ENCODE peak calls at places on chromosomes 7 and 10, in six cellular contexts. I is fibroblast of the aortic adventitia; T is WERI-Rb-1; W is GM03348; M is activated CD4-positive, alpha-beta T cell treated with anti-CD3 and anti-CD28 coated beads, Interleukin-2, amount 50 U/mL, for 1 hour; S is AG10803. R is an unnamed sample.
A peak's percentile ranks its signal among the peaks of the same experiment; 100 is the strongest.

GRCh38 chr10:80465839-80466590 is 11.9 kb downstream of the TSPAN14 start:
- DNase-seq in M (peak; percentile 67), S (no peak), W (no peak), I (no peak), T (no peak), R (peak; percentile 49)

GRCh38 chr7:151080091-151080521 is 503 bp downstream of the FASTK start:
- DNase-seq in M (peak; percentile 8), T (peak; percentile 57), I (no peak), S (no peak), W (peak; percentile 36), R (no peak)

GRCh38 chr7:90412458-90413184 is 9.4 kb downstream of the CLDN12 start:
- DNase-seq in S (peak; percentile 10), I (no peak), M (peak; percentile 16), W (no peak), T (peak; percentile 44), R (no peak)

GRCh38 chr7:30979027-30979426 is 15.3 kb downstream of the GHRHR start:
- DNase-seq in W (no peak), I (no peak), M (no peak), S (no peak), T (no peak), R (no peak)

GRCh38 chr10:22250897-22251605 is 33.2 kb upstream of the EBLN1 start:
- DNase-seq in M (no peak), S (no peak), W (no peak), I (peak; percentile 53), T (no peak), R (no peak)

GRCh38 chr7:116780966-116781365 is 81.4 kb upstream of the CAPZA2 start:
- DNase-seq in I (no peak), M (no peak), T (no peak), S (no peak), W (no peak), R (no peak)

GRCh38 chr7:43791-44540 is 148.4 kb upstream of the FAM20C start:
- DNase-seq in W (no peak), S (no peak), T (no peak), M (no peak), I (no peak), R (peak; percentile 41)

GRCh38 chr7:78959471-78959870 is 494.0 kb downstream of the MAGI2 start:
- DNase-seq in W (no peak), S (no peak), I (no peak), M (no peak), T (no peak), R (no peak)

GRCh38 chr7:74412603-74413002 is 41.1 kb upstream of the GTF2IRD1 start:
- DNase-seq in T (no peak), W (no peak), M (no peak), I (peak; percentile 31), S (no peak), R (no peak)

GRCh38 chr7:100585511-100586265 is at the start of gene LRCH4:
- DNase-seq in W (peak; percentile 100), I (no peak), T (peak; percentile 51), S (no peak), M (peak; percentile 54), R (peak; percentile 94)

GRCh38 chr10:19003341-19003740 is 45.3 kb upstream of the MALRD1 start:
- DNase-seq in T (no peak), M (no peak), W (no peak), I (peak; percentile 2), S (no peak), R (no peak)

GRCh38 chr10:52526251-52526823 is 212.3 kb downstream of the DKK1 start:
- DNase-seq in M (no peak), I (peak; percentile 72), T (no peak), W (no peak), S (peak; percentile 20), R (no peak)

GRCh38 chr7:106050743-106051110 is 61.4 kb downstream of the SYPL1 start:
- DNase-seq in T (no peak), S (peak; percentile 64), M (no peak), W (peak; percentile 82), I (peak; percentile 77), R (no peak)

GRCh38 chr10:46308666-46309450 is 22.1 kb downstream of the ANTXRL start:
- DNase-seq in S (no peak), T (no peak), I (no peak), W (no peak), M (no peak), R (peak; percentile 61)

R was measured in spleen.